ENCODE peak calls at places on chromosome 20, in ten cellular contexts. P is CD8-positive, alpha-beta T cell; T is SK-N-SH; M is mesendoderm; F is cardiac muscle cell; K is body of pancreas; E is GM23338; I is upper lobe of right lung; U is GM06990; B is uterus. L is an unnamed sample.

GRCh38 chr20:35615667-35616464 is at the start of gene SPAG4:
- DNase-seq in U (peak; percentile 98), F (peak; percentile 100), B (peak; percentile 98), E (peak; percentile 74), M (peak; percentile 100), T (peak; percentile 100), P (peak; percentile 100), I (peak; percentile 100), K (peak; percentile 100), L (peak; percentile 100)

GRCh38 chr20:52747736-52748135 is 224.4 kb upstream of the TSHZ2 start:
- DNase-seq in B (no peak), K (no peak), I (no peak), E (peak; percentile 75), F (peak; percentile 35), T (peak; percentile 30), U (no peak), P (no peak), M (peak; percentile 67), L (peak; percentile 30)

GRCh38 chr20:41125530-41126457 is 11.5 kb upstream of the PLCG1 start:
- DNase-seq in M (no peak), B (no peak), K (no peak), F (no peak), E (no peak), T (no peak), P (no peak), I (no peak), U (no peak), L (no peak)

GRCh38 chr20:5065489-5066383 is 54.0 kb downstream of the PCNA start:
- DNase-seq in K (peak; percentile 81), E (no peak), I (peak; percentile 78), P (no peak), U (no peak), B (peak; percentile 15), M (peak; percentile 32), T (no peak), F (no peak), L (no peak)

GRCh38 chr20:18588554-18589043 is 745 bp downstream of the DTD1 start:
- DNase-seq in I (no peak), U (no peak), B (peak; percentile 17), E (peak; percentile 50), K (no peak), F (no peak), P (peak; percentile 7), M (no peak), T (peak; percentile 56), L (peak; percentile 49)

GRCh38 chr20:5843054-5843731 is 93.0 kb downstream of the SHLD1 start:
- DNase-seq in E (no peak), B (no peak), I (no peak), M (no peak), U (peak; percentile 38), K (no peak), F (no peak), T (no peak), P (no peak), L (no peak)

GRCh38 chr20:5545381-5545941 is 204.7 kb upstream of the SHLD1 start:
- DNase-seq in P (no peak), I (no peak), K (no peak), U (no peak), T (no peak), M (no peak), E (no peak), F (no peak), B (no peak), L (no peak)

GRCh38 chr20:37202267-37202943 is 23.1 kb upstream of the MROH8 start:
- DNase-seq in E (peak; percentile 73), I (no peak), B (peak; percentile 59), M (peak; percentile 89), K (peak; percentile 43), P (peak; percentile 33), U (no peak), T (peak; percentile 66), F (peak; percentile 65), L (peak; percentile 56)

GRCh38 chr20:4592316-4593148 is 129.2 kb upstream of the PRND start:
- DNase-seq in T (peak; percentile 84), U (peak; percentile 41), K (peak; percentile 62), P (peak; percentile 61), M (peak; percentile 56), I (peak; percentile 83), B (peak; percentile 53), F (peak; percentile 73), E (peak; percentile 68), L (peak; percentile 91)

GRCh38 chr20:51481311-51481997 is 61.1 kb downstream of the NFATC2 start:
- DNase-seq in B (no peak), M (no peak), E (no peak), T (no peak), P (peak; percentile 51), F (no peak), U (peak; percentile 61), K (no peak), I (no peak), L (no peak)

GRCh38 chr20:49668181-49668877 is 45.3 kb downstream of the B4GALT5 start:
- DNase-seq in B (no peak), K (no peak), F (no peak), T (no peak), P (peak; percentile 69), I (peak; percentile 81), E (no peak), U (peak; percentile 86), M (no peak), L (no peak)

GRCh38 chr20:63284083-63284440 is 8.9 kb upstream of the COL20A1 start:
- DNase-seq in P (no peak), U (no peak), B (no peak), T (no peak), M (no peak), K (no peak), E (no peak), F (no peak), I (no peak), L (no peak)

GRCh38 chr20:63284544-63284949 is 8.4 kb upstream of the COL20A1 start:
- DNase-seq in F (no peak), U (no peak), P (no peak), E (no peak), M (no peak), K (no peak), B (no peak), I (no peak), T (no peak), L (no peak)

GRCh38 chr20:63285636-63286615 is 7.1 kb upstream of the COL20A1 start:
- DNase-seq in M (no peak), F (no peak), T (no peak), B (no peak), E (no peak), K (no peak), I (no peak), P (no peak), U (no peak), L (no peak)

GRCh38 chr20:63283397-63284082 is 9.4 kb upstream of the COL20A1 start:
- DNase-seq in B (no peak), E (no peak), T (no peak), I (no peak), U (no peak), F (no peak), P (no peak), M (no peak), K (no peak), L (no peak)

DNA sequence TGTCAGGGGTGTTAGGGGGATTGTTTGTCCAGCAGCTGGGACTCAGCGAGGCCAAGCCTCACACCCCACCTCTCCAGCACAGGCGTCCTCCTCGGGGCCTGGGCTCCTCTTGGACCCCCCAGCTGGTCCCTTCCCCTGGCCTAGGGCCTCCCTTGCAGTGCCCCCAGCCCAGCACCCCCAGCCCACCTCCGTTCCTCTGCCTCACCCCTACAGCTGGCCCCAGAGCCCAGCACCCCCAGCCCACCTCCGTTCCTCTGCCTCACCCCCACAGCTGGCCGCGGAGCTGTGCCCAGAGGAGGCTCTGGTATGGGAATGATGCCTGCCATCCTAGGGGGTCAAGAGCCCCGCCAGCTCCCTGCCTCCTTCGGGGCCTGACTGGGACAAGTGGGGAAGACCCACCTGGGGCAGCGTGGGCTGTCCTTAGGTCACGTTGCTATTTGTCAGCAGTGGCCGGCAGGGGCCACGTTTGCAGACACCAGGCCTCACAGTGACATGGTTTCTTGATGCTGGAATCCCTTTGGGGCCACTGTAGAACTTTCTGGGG is 7.9 kb upstream of the COL20A1 start:
- DNase-seq in P (no peak), K (no peak), U (no peak), F (no peak), M (no peak), I (no peak), T (no peak), B (no peak), E (no peak), L (no peak)
- H3K4me3 ChIP-seq in P (no peak overlapping the region), K (no peak overlapping the region), U (no peak overlapping the region), F (no peak overlapping the region), M (no peak overlapping the region), I (no peak overlapping the region), T (no peak overlapping the region), B (no peak overlapping the region), E (no peak overlapping the region), L (no peak overlapping the region)

GRCh38 chr20:19673575-19673974 is 84.5 kb upstream of the RIN2 start:
- DNase-seq in T (no peak), K (no peak), I (no peak), B (no peak), U (no peak), M (no peak), P (no peak), E (no peak), F (no peak), L (no peak)

GRCh38 chr20:19672498-19672897 is 85.6 kb upstream of the RIN2 start:
- DNase-seq in B (no peak), E (no peak), F (no peak), P (no peak), U (no peak), T (no peak), M (no peak), I (no peak), K (no peak), L (no peak)

GRCh38 chr20:19670829-19671228 is 87.2 kb upstream of the RIN2 start:
- DNase-seq in B (no peak), F (no peak), M (no peak), K (no peak), T (no peak), I (no peak), U (no peak), E (no peak), P (no peak), L (no peak)

GRCh38 chr20:19679931-19680330 is 78.1 kb upstream of the RIN2 start:
- DNase-seq in E (no peak), B (no peak), K (no peak), F (no peak), T (no peak), I (no peak), M (no peak), U (no peak), P (no peak), L (no peak)

GRCh38 chr20:19676202-19676601 is 81.9 kb upstream of the RIN2 start:
- DNase-seq in U (no peak), K (no peak), M (no peak), I (no peak), B (no peak), E (no peak), P (no peak), T (no peak), F (no peak), L (no peak)
- H3K27me3 ChIP-seq in U (no peaks in the 10 kb centered on the region), K (no peaks in the 10 kb centered on the region), M (no peaks in the 10 kb centered on the region), I (no peaks in the 10 kb centered on the region), B (no peaks in the 10 kb centered on the region), E (no peaks in the 10 kb centered on the region), P (no peaks in the 10 kb centered on the region), T (peaks cover 6% of the 10 kb centered on the region), F (no peaks in the 10 kb centered on the region), L (no peaks in the 10 kb centered on the region)

GRCh38 chr20:58903636-58904035 is 51.1 kb downstream of the GNAS start:
- DNase-seq in M (no peak), P (no peak), K (no peak), U (no peak), B (no peak), F (no peak), E (no peak), I (no peak), T (no peak), L (no peak)
- H3K36me3 ChIP-seq in M (peaks cover 25% of the 10 kb centered on the region), P (peaks cover 42% of the 10 kb centered on the region), K (peaks cover 17% of the 10 kb centered on the region), U (peaks cover 19% of the 10 kb centered on the region), B (no peaks in the 10 kb centered on the region), F (peaks cover 45% of the 10 kb centered on the region), E (peaks cover 55% of the 10 kb centered on the region), I (peaks cover 48% of the 10 kb centered on the region), T (peaks cover 79% of the 10 kb centered on the region), L (peaks cover 40% of the 10 kb centered on the region)

GRCh38 chr20:38402089-38402488 is 33.0 kb downstream of the SNHG17 start:
- DNase-seq in M (no peak), U (no peak), I (no peak), E (no peak), P (no peak), F (no peak), B (no peak), T (no peak), K (no peak), L (no peak)
- H3K4me3 ChIP-seq in M (no peak overlapping the region), U (no peak overlapping the region), I (no peak overlapping the region), E (no peak overlapping the region), P (no peak overlapping the region), F (no peak overlapping the region), B (no peak overlapping the region), T (no peak overlapping the region), K (no peak overlapping the region), L (no peak overlapping the region)